ENCODE peak calls at places on chromosomes 16 and 17, in four cellular contexts. S, L, W and H are unnamed samples.

GRCh38 chr17:47733047-47733413 is at the start of gene TBX21:
- DNase-seq in L (no peak), W (peak; percentile 86), S (no peak), H (peak; percentile 88)

GRCh38 chr17:8120520-8121443 is 2.5 kb upstream of the ALOXE3 start:
- DNase-seq in W (no peak), S (peak; percentile 66), L (no peak), H (peak; percentile 85)

GRCh38 chr17:7289256-7290032 is 5.0 kb downstream of the YBX2 start:
- DNase-seq in S (no peak), W (no peak), L (no peak), H (no peak)

GRCh38 chr16:3087243-3087791 is 11.8 kb downstream of the ZSCAN10 start:
- DNase-seq in W (no peak), L (no peak), S (no peak), H (no peak)

GRCh38 chr17:32742686-32743538 is 134.0 kb downstream of the MYO1D start:
- DNase-seq in L (no peak), S (peak; percentile 3), W (no peak), H (no peak)

GRCh38 chr17:46809110-46809571 is 9.4 kb downstream of the WNT3 start:
- DNase-seq in L (peak; percentile 59), S (no peak), W (no peak), H (no peak)

GRCh38 chr17:42120161-42121065 is 754 bp downstream of the KAT2A start:
- DNase-seq in S (no peak), L (no peak), W (no peak), H (no peak)

GRCh38 chr17:2621241-2621640 is 27.8 kb downstream of the PAFAH1B1 start:
- DNase-seq in L (no peak), S (no peak), W (no peak), H (no peak)

GRCh38 chr17:82328141-82328993 is 5.2 kb downstream of the SECTM1 start:
- DNase-seq in W (no peak), L (no peak), S (no peak), H (no peak)

GRCh38 chr17:8944083-8944482 is 21.4 kb downstream of the PIK3R5 start:
- DNase-seq in W (no peak), L (no peak), S (no peak), H (no peak)

GRCh38 chr17:67582632-67583230 is 135.0 kb upstream of the NOL11 start:
- DNase-seq in S (no peak), W (no peak), L (no peak), H (peak; percentile 75)

GRCh38 chr17:9402590-9403199 is 172.9 kb downstream of the STX8 start:
- DNase-seq in S (peak; percentile 23), W (peak; percentile 7), L (no peak), H (peak; percentile 43)

GRCh38 chr17:50660042-50660886 is 25.6 kb downstream of the ABCC3 start:
- DNase-seq in W (no peak), L (no peak), S (no peak), H (no peak)

GRCh38 chr16:3469736-3470135 is 25.6 kb downstream of the C16orf90 start:
- DNase-seq in L (no peak), W (no peak), S (no peak), H (no peak)

GRCh38 chr16:14148569-14148968 is 77.5 kb downstream of the MRTFB start:
- DNase-seq in L (no peak), W (no peak), S (no peak), H (peak; percentile 28)

GRCh38 chr17:16456770-16457316 is 35.1 kb downstream of the LRRC75A start:
- DNase-seq in W (no peak), S (no peak), L (no peak), H (no peak)